ENCODE peak calls at places on chromosome 20, in eight cellular contexts. One of them, this sample, is unnamed. For H3K4me1, the result is how much of the 10 kb centered on the place peaks cover.

GRCh38 chr20:21100590-21101452 is 5.3 kb downstream of the LINC00237 start:
- DNase-seq in suprapubic skin: no peak
- DNase-seq in sigmoid colon: no peak
- DNase-seq in A549: no peak
- DNase-seq in H1: peak
- DNase-seq in transverse colon: no peak
- DNase-seq in esophagus muscularis mucosa: peak
- DNase-seq in stomach: no peak
- DNase-seq in this sample: no peak

GRCh38 chr20:57381596-57382503 is 9.3 kb upstream of the RBM38 start:
- DNase-seq in suprapubic skin: no peak
- DNase-seq in sigmoid colon: peak
- DNase-seq in A549: peak
- DNase-seq in H1: no peak
- DNase-seq in transverse colon: peak
- DNase-seq in esophagus muscularis mucosa: peak
- DNase-seq in stomach: peak
- DNase-seq in this sample: peak

GRCh38 chr20:25019381-25020155 is 27.0 kb upstream of the APMAP start:
- DNase-seq in suprapubic skin: peak
- DNase-seq in sigmoid colon: peak
- DNase-seq in A549: no peak
- DNase-seq in H1: no peak
- DNase-seq in transverse colon: peak
- DNase-seq in esophagus muscularis mucosa: no peak
- DNase-seq in stomach: peak
- DNase-seq in this sample: no peak

GRCh38 chr20:10040070-10040970 is 5.5 kb downstream of the ANKEF1 start:
- DNase-seq in suprapubic skin: no peak
- DNase-seq in sigmoid colon: no peak
- DNase-seq in A549: peak
- DNase-seq in H1: no peak
- DNase-seq in transverse colon: no peak
- DNase-seq in esophagus muscularis mucosa: no peak
- DNase-seq in stomach: no peak
- DNase-seq in this sample: no peak

GRCh38 chr20:4962257-4962855 is 39.0 kb downstream of the SLC23A2 start:
- DNase-seq in suprapubic skin: no peak
- DNase-seq in sigmoid colon: no peak
- DNase-seq in A549: no peak
- DNase-seq in H1: no peak
- DNase-seq in transverse colon: no peak
- DNase-seq in esophagus muscularis mucosa: no peak
- DNase-seq in stomach: no peak
- DNase-seq in this sample: no peak

GRCh38 chr20:22471156-22471836 is 113.1 kb downstream of the FOXA2 start:
- DNase-seq in suprapubic skin: no peak
- DNase-seq in sigmoid colon: no peak
- DNase-seq in A549: peak
- DNase-seq in H1: no peak
- DNase-seq in transverse colon: peak
- DNase-seq in esophagus muscularis mucosa: no peak
- DNase-seq in stomach: peak
- DNase-seq in this sample: no peak

GRCh38 chr20:17226410-17227198 is at the start of gene PCSK2:
- DNase-seq in suprapubic skin: no peak
- DNase-seq in sigmoid colon: peak
- DNase-seq in A549: peak
- DNase-seq in H1: peak
- DNase-seq in transverse colon: peak
- DNase-seq in esophagus muscularis mucosa: no peak
- DNase-seq in stomach: peak
- DNase-seq in this sample: no peak

GRCh38 chr20:24149881-24150307 is 161.3 kb upstream of the GGTLC1 start:
- DNase-seq in suprapubic skin: no peak
- DNase-seq in sigmoid colon: no peak
- DNase-seq in A549: peak
- DNase-seq in H1: no peak
- DNase-seq in transverse colon: no peak
- DNase-seq in esophagus muscularis mucosa: peak
- DNase-seq in stomach: no peak
- DNase-seq in this sample: no peak

GRCh38 chr20:25541676-25542075 is 43.7 kb downstream of the NINL start:
- DNase-seq in suprapubic skin: no peak
- DNase-seq in sigmoid colon: no peak
- DNase-seq in A549: no peak
- DNase-seq in H1: no peak
- DNase-seq in transverse colon: no peak
- DNase-seq in esophagus muscularis mucosa: no peak
- DNase-seq in stomach: no peak
- DNase-seq in this sample: no peak

GRCh38 chr20:37519508-37520416 is 1.3 kb upstream of the NNAT start:
- DNase-seq in suprapubic skin: no peak
- DNase-seq in sigmoid colon: peak
- DNase-seq in A549: no peak
- DNase-seq in H1: no peak
- DNase-seq in transverse colon: peak
- DNase-seq in esophagus muscularis mucosa: no peak
- DNase-seq in stomach: peak
- DNase-seq in this sample: no peak

GRCh38 chr20:60921021-60921622 is 330.9 kb upstream of the CDH4 start:
- DNase-seq in suprapubic skin: no peak
- DNase-seq in sigmoid colon: no peak
- DNase-seq in A549: peak
- DNase-seq in H1: no peak
- DNase-seq in transverse colon: no peak
- DNase-seq in esophagus muscularis mucosa: no peak
- DNase-seq in stomach: no peak
- DNase-seq in this sample: no peak

GRCh38 chr20:6623989-6624388 is 143.5 kb upstream of the BMP2 start:
- DNase-seq in suprapubic skin: no peak
- DNase-seq in sigmoid colon: no peak
- DNase-seq in A549: no peak
- DNase-seq in H1: no peak
- DNase-seq in transverse colon: no peak
- DNase-seq in esophagus muscularis mucosa: peak
- DNase-seq in stomach: no peak
- DNase-seq in this sample: no peak

GRCh38 chr20:38199506-38200390 is 34.7 kb upstream of the TGM2 start:
- DNase-seq in suprapubic skin: no peak
- DNase-seq in sigmoid colon: peak
- DNase-seq in A549: no peak
- DNase-seq in H1: no peak
- DNase-seq in transverse colon: no peak
- DNase-seq in esophagus muscularis mucosa: no peak
- DNase-seq in stomach: no peak
- DNase-seq in this sample: no peak

GRCh38 chr20:32589256-32589655 is 4.1 kb upstream of the NOL4L start:
- DNase-seq in suprapubic skin: no peak
- DNase-seq in sigmoid colon: no peak
- DNase-seq in A549: no peak
- DNase-seq in H1: no peak
- DNase-seq in transverse colon: no peak
- DNase-seq in esophagus muscularis mucosa: no peak
- DNase-seq in stomach: no peak
- DNase-seq in this sample: no peak

GRCh38 chr20:62511915-62512610 is 36.3 kb upstream of the GATA5 start:
- DNase-seq in suprapubic skin: no peak
- DNase-seq in sigmoid colon: no peak
- DNase-seq in A549: no peak
- DNase-seq in H1: no peak
- DNase-seq in transverse colon: no peak
- DNase-seq in esophagus muscularis mucosa: no peak
- DNase-seq in stomach: no peak
- DNase-seq in this sample: no peak
- TF ChIP-seq CTCF in suprapubic skin: no peak
- TF ChIP-seq CTCF in sigmoid colon: no peak
- TF ChIP-seq CTCF in A549: no peak
- TF ChIP-seq CTCF in H1: no peak
- TF ChIP-seq CTCF in transverse colon: no peak
- TF ChIP-seq CTCF in esophagus muscularis mucosa: no peak
- TF ChIP-seq CTCF in stomach: no peak
- TF ChIP-seq CTCF in this sample: no peak

DNA sequence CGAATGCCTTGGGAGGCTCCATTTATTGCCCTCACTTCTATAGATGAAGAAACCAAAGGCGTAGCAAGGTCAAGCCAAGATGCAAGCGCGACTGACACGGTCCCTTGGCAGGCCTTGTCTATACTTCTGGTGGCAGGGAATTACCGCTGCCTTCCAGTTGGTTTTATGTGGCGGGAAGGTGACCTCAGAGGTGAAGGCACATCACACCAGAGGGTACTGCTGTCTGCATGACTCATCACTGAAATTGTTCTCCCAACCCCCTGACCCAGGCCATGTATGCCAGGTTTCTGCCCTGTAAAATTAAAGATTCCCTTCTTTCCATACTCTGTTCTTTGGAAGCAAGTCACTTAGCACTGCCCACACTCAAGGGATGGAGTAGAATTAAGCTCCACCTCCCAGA is 36.1 kb upstream of the NAA20 start:
- DNase-seq in suprapubic skin: no peak
- DNase-seq in sigmoid colon: no peak
- DNase-seq in A549: peak
- DNase-seq in H1: no peak
- DNase-seq in transverse colon: no peak
- DNase-seq in esophagus muscularis mucosa: no peak
- DNase-seq in stomach: no peak
- DNase-seq in this sample: no peak
- H3K4me1 ChIP-seq in suprapubic skin: half or more
- H3K4me1 ChIP-seq in sigmoid colon: half or more
- H3K4me1 ChIP-seq in A549: half or more
- H3K4me1 ChIP-seq in H1: under half
- H3K4me1 ChIP-seq in transverse colon: under half
- H3K4me1 ChIP-seq in esophagus muscularis mucosa: half or more
- H3K4me1 ChIP-seq in stomach: under half
- H3K4me1 ChIP-seq in this sample: under half

DNA sequence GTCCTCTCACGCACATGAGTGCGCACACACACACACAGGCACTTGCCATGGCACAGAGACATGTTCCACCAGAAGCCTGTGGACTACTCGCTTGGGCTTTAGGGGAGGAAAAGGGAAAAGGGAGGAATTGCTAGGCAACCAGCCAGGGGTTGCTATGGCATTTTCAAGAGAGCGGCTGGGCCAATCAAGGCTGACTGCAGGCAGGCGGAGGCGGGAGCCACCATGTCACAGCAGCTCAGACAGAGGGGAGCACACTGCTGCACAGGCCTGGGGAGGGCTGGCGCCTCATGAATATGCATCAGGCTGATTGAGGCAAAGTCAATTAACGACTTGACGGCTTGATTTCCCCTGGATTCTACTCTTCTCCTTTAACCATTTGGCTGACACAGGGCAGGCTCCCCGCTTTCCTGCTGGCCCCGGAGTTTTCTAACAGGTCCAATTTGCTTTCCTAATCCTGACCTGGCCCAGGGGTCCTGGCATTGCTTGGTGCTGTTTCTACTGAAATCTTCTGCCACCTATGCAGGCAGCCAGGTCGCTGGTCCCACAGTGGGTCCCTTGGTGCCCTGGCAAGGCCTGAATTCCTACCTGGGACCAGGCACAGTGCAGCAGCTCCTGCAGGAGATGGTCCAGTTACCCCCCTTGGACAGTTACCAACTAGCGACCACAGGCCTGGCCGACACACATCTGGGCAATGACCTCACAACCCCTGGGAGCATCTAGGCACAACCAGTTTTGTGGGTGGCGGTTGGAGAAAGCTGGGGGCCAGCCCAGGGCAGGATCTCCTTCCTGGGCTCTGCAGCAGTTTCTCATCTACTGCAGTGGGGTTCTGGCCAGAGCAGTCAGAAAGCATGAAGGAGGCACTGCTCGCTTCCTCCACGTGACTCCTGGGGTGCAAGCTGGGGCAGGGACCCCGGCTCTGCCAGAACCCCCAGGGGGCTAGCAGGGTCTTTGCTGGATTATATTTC is 52.1 kb downstream of the YTHDF1 start:
- DNase-seq in suprapubic skin: no peak
- DNase-seq in sigmoid colon: no peak
- DNase-seq in A549: no peak
- DNase-seq in H1: no peak
- DNase-seq in transverse colon: no peak
- DNase-seq in esophagus muscularis mucosa: no peak
- DNase-seq in stomach: no peak
- DNase-seq in this sample: no peak
- TF ChIP-seq EP300 in suprapubic skin: no peak
- TF ChIP-seq EP300 in sigmoid colon: no peak
- TF ChIP-seq EP300 in A549: no peak
- TF ChIP-seq EP300 in H1: no peak
- TF ChIP-seq EP300 in transverse colon: no peak
- TF ChIP-seq EP300 in esophagus muscularis mucosa: no peak
- TF ChIP-seq EP300 in stomach: no peak
- TF ChIP-seq EP300 in this sample: no peak

GRCh38 chr20:31577194-31577593 is 27.9 kb upstream of the ID1 start:
- DNase-seq in suprapubic skin: no peak
- DNase-seq in sigmoid colon: no peak
- DNase-seq in A549: no peak
- DNase-seq in H1: no peak
- DNase-seq in transverse colon: no peak
- DNase-seq in esophagus muscularis mucosa: no peak
- DNase-seq in stomach: no peak
- DNase-seq in this sample: no peak

GRCh38 chr20:31580706-31581105 is 24.4 kb upstream of the ID1 start:
- DNase-seq in suprapubic skin: no peak
- DNase-seq in sigmoid colon: no peak
- DNase-seq in A549: no peak
- DNase-seq in H1: no peak
- DNase-seq in transverse colon: no peak
- DNase-seq in esophagus muscularis mucosa: no peak
- DNase-seq in stomach: no peak
- DNase-seq in this sample: no peak

GRCh38 chr20:31576751-31577150 is 28.3 kb upstream of the ID1 start:
- DNase-seq in suprapubic skin: no peak
- DNase-seq in sigmoid colon: no peak
- DNase-seq in A549: no peak
- DNase-seq in H1: no peak
- DNase-seq in transverse colon: no peak
- DNase-seq in esophagus muscularis mucosa: no peak
- DNase-seq in stomach: no peak
- DNase-seq in this sample: no peak

GRCh38 chr20:31579245-31579644 is 25.8 kb upstream of the ID1 start:
- DNase-seq in suprapubic skin: no peak
- DNase-seq in sigmoid colon: no peak
- DNase-seq in A549: no peak
- DNase-seq in H1: no peak
- DNase-seq in transverse colon: no peak
- DNase-seq in esophagus muscularis mucosa: no peak
- DNase-seq in stomach: no peak
- DNase-seq in this sample: no peak

DNA sequence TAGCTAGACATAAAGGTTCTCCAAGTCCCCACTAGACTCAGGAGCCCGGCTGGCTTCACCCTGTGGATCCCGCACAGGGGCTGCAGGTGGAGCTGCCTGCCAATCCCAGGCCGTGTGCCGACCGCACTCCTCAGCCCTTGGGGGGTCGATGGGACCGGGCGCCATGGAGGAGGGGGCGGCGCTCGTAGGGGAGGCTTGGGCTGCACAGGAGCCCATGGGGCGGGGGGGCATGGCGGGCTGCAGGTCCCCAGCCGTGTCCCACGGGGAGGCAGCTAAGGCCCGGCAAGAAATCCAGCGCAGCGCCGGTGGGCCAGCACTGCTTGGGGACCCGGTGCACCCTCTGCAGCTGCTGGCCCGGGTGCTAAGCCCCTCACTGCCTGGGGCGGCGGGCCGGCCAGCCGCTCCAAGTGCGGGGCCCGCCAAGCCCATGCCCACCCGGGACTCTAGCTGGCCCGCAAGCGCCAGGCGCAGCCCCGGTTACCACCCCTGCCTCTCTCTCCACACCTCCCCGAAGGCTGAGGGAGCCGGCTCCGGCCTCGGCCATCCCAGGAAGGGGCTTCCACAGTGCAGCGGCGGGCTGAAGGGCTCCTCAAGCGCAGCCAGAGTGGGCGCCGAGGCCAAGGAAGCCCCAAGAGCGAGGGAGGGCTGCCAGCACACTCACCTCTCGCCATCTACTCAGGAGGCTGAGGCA is 26.5 kb upstream of the ID1 start:
- DNase-seq in suprapubic skin: no peak
- DNase-seq in sigmoid colon: no peak
- DNase-seq in A549: no peak
- DNase-seq in H1: no peak
- DNase-seq in transverse colon: no peak
- DNase-seq in esophagus muscularis mucosa: no peak
- DNase-seq in stomach: no peak
- DNase-seq in this sample: no peak
- TF ChIP-seq CTCF in suprapubic skin: no peak
- TF ChIP-seq CTCF in sigmoid colon: no peak
- TF ChIP-seq CTCF in A549: no peak
- TF ChIP-seq CTCF in H1: peak
- TF ChIP-seq CTCF in transverse colon: no peak
- TF ChIP-seq CTCF in esophagus muscularis mucosa: no peak
- TF ChIP-seq CTCF in stomach: no peak
- TF ChIP-seq CTCF in this sample: no peak

This sample was measured in tibial nerve.